ENCODE peak calls at places on chromosome 1, in four cellular contexts. J is K562, X is H1, Q is HepG2. Z is an unnamed sample.

GRCh38 chr1:41496080-41497055 is 11.9 kb upstream of the EDN2 start:
- DNase-seq in Q (peak; percentile 26), X (peak; percentile 88), J (peak; percentile 89), Z (peak; percentile 60)

GRCh38 chr1:63557365-63557987 is 34.2 kb downstream of the EFCAB7 start:
- DNase-seq in J (peak; percentile 50), X (peak; percentile 72), Q (peak; percentile 24), Z (peak; percentile 52)

GRCh38 chr1:191993549-191993948 is 164.7 kb upstream of the RGS18 start:
- DNase-seq in J (peak; percentile 27), X (no peak), Q (peak; percentile 2), Z (peak; percentile 58)

GRCh38 chr1:234208791-234209190 is 164.5 kb upstream of the COA6 start:
- DNase-seq in Q (no peak), J (no peak), X (no peak), Z (no peak)

GRCh38 chr1:64623750-64624445 is 121.0 kb upstream of the RAVER2 start:
- DNase-seq in X (no peak), Q (no peak), J (no peak), Z (peak; percentile 72)

GRCh38 chr1:7572654-7573152 is 198.4 kb upstream of the VAMP3 start:
- DNase-seq in X (no peak), J (peak; percentile 44), Q (no peak), Z (no peak)

GRCh38 chr1:41913025-41913424 is 5.7 kb downstream of the HIVEP3 start:
- DNase-seq in J (no peak), Q (no peak), X (no peak), Z (no peak)

GRCh38 chr1:189805735-189806134 is 671.9 kb downstream of the BRINP3 start:
- DNase-seq in X (no peak), Q (no peak), J (no peak), Z (peak; percentile 14)

GRCh38 chr1:22053861-22054770 is 1.6 kb downstream of the CDC42 start:
- DNase-seq in Q (no peak), J (no peak), X (no peak), Z (no peak)

GRCh38 chr1:43532716-43533115 is 2.0 kb downstream of the PTPRF start:
- DNase-seq in X (no peak), J (no peak), Q (no peak), Z (no peak)

GRCh38 chr1:92461364-92462097 is 25.2 kb downstream of the GFI1 start:
- DNase-seq in X (no peak), J (no peak), Q (peak; percentile 15), Z (no peak)

GRCh38 chr1:168321945-168322344 is 41.3 kb downstream of the TBX19 start:
- DNase-seq in X (no peak), Q (peak; percentile 31), J (peak; percentile 57), Z (peak; percentile 56)

GRCh38 chr1:21012937-21013336 is 163.8 kb downstream of the EIF4G3 start:
- DNase-seq in Q (no peak), J (no peak), X (no peak), Z (no peak)

GRCh38 chr1:119364640-119365039 is 3.9 kb upstream of the HAO2 start:
- DNase-seq in X (no peak), Q (no peak), J (no peak), Z (no peak)

GRCh38 chr1:182603646-182604127 is 502 bp downstream of the RGS16 start:
- DNase-seq in X (no peak), Q (no peak), J (no peak), Z (no peak)

GRCh38 chr1:22916469-22916817 is 56.2 kb downstream of the LACTBL1 start:
- DNase-seq in Q (no peak), J (no peak), X (no peak), Z (peak; percentile 15)

GRCh38 chr1:9061949-9062555 is 7.4 kb downstream of the SLC2A5 start:
- DNase-seq in J (no peak), Q (no peak), X (no peak), Z (no peak)

GRCh38 chr1:239719642-239720258 is 333.4 kb downstream of the CHRM3 start:
- DNase-seq in J (no peak), X (no peak), Q (no peak), Z (no peak)

GRCh38 chr1:58814251-58815068 is 30.6 kb upstream of the JUN start:
- DNase-seq in Q (no peak), X (peak; percentile 79), J (no peak), Z (peak; percentile 26)

GRCh38 chr1:231806623-231807470 is 180.3 kb downstream of the DISC1 start:
- DNase-seq in Q (peak; percentile 46), X (peak; percentile 79), J (peak; percentile 69), Z (peak; percentile 50)

DNA sequence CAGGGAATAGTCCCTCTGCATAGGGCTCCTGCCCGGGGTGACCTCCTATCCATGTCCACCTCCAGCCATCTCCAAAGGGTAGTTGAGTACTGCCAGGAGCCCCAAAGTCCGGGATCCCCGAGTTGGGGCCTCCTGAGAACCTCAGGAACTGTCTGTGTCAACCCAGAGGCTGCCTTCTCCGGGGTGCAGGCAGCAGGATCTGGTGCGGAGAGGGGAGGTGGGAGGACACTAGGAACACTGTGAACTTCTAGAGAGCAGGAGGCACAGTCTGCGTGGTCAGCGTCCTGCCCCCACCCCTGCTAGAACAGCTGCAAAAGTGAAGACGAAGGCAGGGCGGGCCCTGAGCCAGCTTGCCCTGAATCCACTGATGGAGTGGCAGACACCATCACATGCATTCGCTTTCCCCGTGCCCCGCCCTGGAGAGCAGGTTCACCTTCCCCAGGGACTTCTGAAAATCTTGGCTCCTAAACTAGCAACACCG is 44.0 kb upstream of the ARHGEF16 start:
- DNase-seq in X (no peak), Q (no peak), J (no peak), Z (no peak)
- TF ChIP-seq JUN in X (no peak), Q (no peak), J (no peak), Z (no peak)

GRCh38 chr1:46492269-46492853 is 2.7 kb downstream of the DMBX1 start:
- DNase-seq in X (no peak), J (no peak), Q (no peak), Z (no peak)
- TF ChIP-seq EZH2 in X (no peak), J (no peak), Q (no peak), Z (no peak)

GRCh38 chr1:177981186-177981585 is 11.3 kb upstream of the SEC16B start:
- DNase-seq in J (no peak), X (no peak), Q (no peak), Z (no peak)

GRCh38 chr1:177979272-177979671 is 9.4 kb upstream of the SEC16B start:
- DNase-seq in Q (no peak), J (no peak), X (no peak), Z (no peak)

GRCh38 chr1:177984761-177985160 is 14.9 kb upstream of the SEC16B start:
- DNase-seq in X (no peak), Q (no peak), J (no peak), Z (no peak)

GRCh38 chr1:177983824-177984528 is 14.1 kb upstream of the SEC16B start:
- DNase-seq in Q (peak; percentile 7), X (peak; percentile 56), J (peak; percentile 27), Z (no peak)

DNA sequence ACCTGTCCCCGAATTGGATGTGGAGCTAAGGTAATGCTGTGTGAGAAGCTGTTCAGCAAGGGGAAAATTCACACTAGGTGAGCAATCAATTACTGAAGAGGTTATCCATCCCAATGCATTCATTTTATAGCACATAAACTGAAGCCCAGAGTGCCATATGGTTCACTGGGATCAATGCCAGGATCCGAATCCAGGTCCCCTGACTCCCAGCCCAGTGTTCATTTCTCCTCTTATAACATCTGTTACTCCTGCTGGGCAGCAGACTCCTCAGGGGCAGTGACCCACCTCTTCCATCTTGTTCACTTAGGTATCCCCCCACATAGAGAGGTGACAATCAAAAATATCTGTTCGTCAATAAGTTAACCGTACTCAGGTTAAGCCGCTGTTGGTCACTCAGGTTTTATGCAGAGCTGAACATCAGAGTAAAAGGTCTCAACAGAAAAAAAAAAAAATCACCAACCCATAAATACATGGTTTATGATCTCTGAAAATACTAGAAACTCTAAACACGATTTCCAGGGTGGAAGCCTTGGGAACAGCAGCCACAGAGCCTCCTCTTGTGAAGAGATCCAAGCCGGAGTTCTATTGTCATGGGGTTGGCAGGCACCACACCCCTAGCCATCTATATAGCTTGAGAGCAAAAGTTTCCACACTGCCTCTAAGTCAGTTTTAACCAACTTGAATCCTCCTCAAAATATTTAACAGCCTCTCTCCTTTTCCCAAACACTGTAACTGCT is 13.4 kb upstream of the SEC16B start:
- DNase-seq in X (no peak), Q (no peak), J (no peak), Z (no peak)
- H3K9ac ChIP-seq in X (no peak overlapping the region), Q (no peak overlapping the region), J (no peak overlapping the region), Z (no peak overlapping the region)

GRCh38 chr1:115877511-115877910 is 36.6 kb upstream of the NHLH2 start:
- DNase-seq in X (no peak), Q (no peak), J (no peak), Z (no peak)
- TF ChIP-seq JUN in X (no peak), Q (no peak), J (no peak), Z (no peak)

Z was measured in endothelial cell of umbilical vein.